ENCODE peak calls at places on chromosomes 5 and 9, in four cellular contexts. One of them, this sample, is unnamed.

GRCh38 chr5:119435436-119436132 is 16.7 kb upstream of the HSD17B4 start:
- DNase-seq in AG04450: peak; percentile 23
- DNase-seq in pancreas: peak; percentile 64
- DNase-seq in Peyer's patch: peak; percentile 60
- DNase-seq in this sample: peak; percentile 36

GRCh38 chr5:156896545-156896944 is 46.5 kb downstream of the PPP1R2B start:
- DNase-seq in Peyer's patch: no peak
- DNase-seq in AG04450: no peak
- DNase-seq in pancreas: no peak
- DNase-seq in this sample: no peak

GRCh38 chr9:4762108-4762888 is 21.3 kb upstream of the AK3 start:
- DNase-seq in pancreas: peak; percentile 80
- DNase-seq in AG04450: peak; percentile 44
- DNase-seq in Peyer's patch: peak; percentile 78
- DNase-seq in this sample: peak; percentile 68

GRCh38 chr9:98851730-98852462 is 44.4 kb downstream of the GALNT12 start:
- DNase-seq in pancreas: no peak
- DNase-seq in Peyer's patch: no peak
- DNase-seq in AG04450: no peak
- DNase-seq in this sample: no peak

GRCh38 chr9:95138474-95138873 is 179.0 kb downstream of the FANCC start:
- DNase-seq in AG04450: no peak
- DNase-seq in pancreas: no peak
- DNase-seq in Peyer's patch: no peak
- DNase-seq in this sample: no peak

GRCh38 chr5:107218457-107219193 is 452.1 kb downstream of the EFNA5 start:
- DNase-seq in AG04450: no peak
- DNase-seq in Peyer's patch: no peak
- DNase-seq in pancreas: no peak
- DNase-seq in this sample: no peak

GRCh38 chr9:13705913-13706312 is 426.4 kb upstream of the MPDZ start:
- DNase-seq in AG04450: no peak
- DNase-seq in Peyer's patch: no peak
- DNase-seq in pancreas: no peak
- DNase-seq in this sample: no peak

GRCh38 chr5:127010362-127010761 is 20.0 kb downstream of the MARCHF3 start:
- DNase-seq in AG04450: no peak
- DNase-seq in Peyer's patch: no peak
- DNase-seq in pancreas: no peak
- DNase-seq in this sample: no peak

GRCh38 chr5:42919600-42919999 is 107.9 kb upstream of the SELENOP start:
- DNase-seq in AG04450: no peak
- DNase-seq in Peyer's patch: no peak
- DNase-seq in pancreas: no peak
- DNase-seq in this sample: no peak

GRCh38 chr9:82882744-82883143 is 180.2 kb downstream of the RASEF start:
- DNase-seq in Peyer's patch: no peak
- DNase-seq in pancreas: no peak
- DNase-seq in AG04450: no peak
- DNase-seq in this sample: no peak

GRCh38 chr9:93008457-93008856 is 50.0 kb upstream of the SUSD3 start:
- DNase-seq in pancreas: no peak
- DNase-seq in Peyer's patch: no peak
- DNase-seq in AG04450: no peak
- DNase-seq in this sample: no peak

GRCh38 chr5:178895615-178896571 is at the start of gene ZFP2:
- DNase-seq in Peyer's patch: peak; percentile 79
- DNase-seq in AG04450: no peak
- DNase-seq in pancreas: peak; percentile 72
- DNase-seq in this sample: peak; percentile 54

GRCh38 chr5:943874-944620 is 51.4 kb downstream of the TRIP13 start:
- DNase-seq in pancreas: no peak
- DNase-seq in AG04450: no peak
- DNase-seq in Peyer's patch: peak; percentile 37
- DNase-seq in this sample: no peak

GRCh38 chr9:113588242-113588810 is 124.8 kb downstream of the RGS3 start:
- DNase-seq in AG04450: no peak
- DNase-seq in Peyer's patch: no peak
- DNase-seq in pancreas: peak; percentile 18
- DNase-seq in this sample: no peak

GRCh38 chr5:15020731-15021130 is 149.2 kb upstream of the ANKH start:
- DNase-seq in pancreas: no peak
- DNase-seq in Peyer's patch: no peak
- DNase-seq in AG04450: no peak
- DNase-seq in this sample: no peak

GRCh38 chr9:119689879-119690278 is 320.6 kb upstream of the BRINP1 start:
- DNase-seq in Peyer's patch: no peak
- DNase-seq in AG04450: no peak
- DNase-seq in pancreas: no peak
- DNase-seq in this sample: no peak

GRCh38 chr9:109182940-109183798 is 16.1 kb upstream of the FRRS1L start:
- DNase-seq in AG04450: no peak
- DNase-seq in pancreas: peak; percentile 61
- DNase-seq in Peyer's patch: no peak
- DNase-seq in this sample: peak; percentile 28

GRCh38 chr5:79561525-79561893 is 47.6 kb upstream of the HOMER1 start:
- DNase-seq in AG04450: no peak
- DNase-seq in Peyer's patch: no peak
- DNase-seq in pancreas: no peak
- DNase-seq in this sample: no peak

GRCh38 chr9:114450181-114450580 is 55.1 kb downstream of the WHRN start:
- DNase-seq in pancreas: no peak
- DNase-seq in Peyer's patch: no peak
- DNase-seq in AG04450: no peak
- DNase-seq in this sample: no peak

GRCh38 chr9:37913480-37914153 is 9.7 kb upstream of the SLC25A51 start:
- DNase-seq in Peyer's patch: peak; percentile 85
- DNase-seq in AG04450: no peak
- DNase-seq in pancreas: peak; percentile 76
- DNase-seq in this sample: peak; percentile 53

GRCh38 chr5:56314536-56314935 is 81.4 kb upstream of the ANKRD55 start:
- DNase-seq in AG04450: no peak
- DNase-seq in Peyer's patch: no peak
- DNase-seq in pancreas: peak; percentile 46
- DNase-seq in this sample: peak; percentile 18

GRCh38 chr9:13295556-13295955 is 16.1 kb upstream of the MPDZ start:
- DNase-seq in AG04450: no peak
- DNase-seq in Peyer's patch: no peak
- DNase-seq in pancreas: no peak
- DNase-seq in this sample: no peak

GRCh38 chr5:163658702-163659567 is 153.5 kb downstream of the MAT2B start:
- DNase-seq in pancreas: no peak
- DNase-seq in AG04450: no peak
- DNase-seq in Peyer's patch: no peak
- DNase-seq in this sample: no peak

GRCh38 chr5:10300246-10300645 is 7.5 kb downstream of the CMBL start:
- DNase-seq in Peyer's patch: no peak
- DNase-seq in pancreas: no peak
- DNase-seq in AG04450: no peak
- DNase-seq in this sample: no peak

GRCh38 chr5:174723979-174724483 is 351 bp upstream of the MSX2 start:
- DNase-seq in Peyer's patch: no peak
- DNase-seq in pancreas: no peak
- DNase-seq in AG04450: no peak
- DNase-seq in this sample: no peak

GRCh38 chr9:16461851-16462250 is 408.6 kb downstream of the BNC2 start:
- DNase-seq in AG04450: no peak
- DNase-seq in pancreas: no peak
- DNase-seq in Peyer's patch: no peak
- DNase-seq in this sample: no peak

GRCh38 chr9:116979461-116979860 is 292.4 kb downstream of the TRIM32 start:
- DNase-seq in pancreas: no peak
- DNase-seq in Peyer's patch: no peak
- DNase-seq in AG04450: no peak
- DNase-seq in this sample: no peak

GRCh38 chr5:10227396-10227795 is 22.3 kb downstream of the ATPSCKMT start:
- DNase-seq in pancreas: no peak
- DNase-seq in Peyer's patch: no peak
- DNase-seq in AG04450: no peak
- DNase-seq in this sample: no peak

GRCh38 chr5:55623789-55624188 is 88.3 kb downstream of the SLC38A9 start:
- DNase-seq in pancreas: no peak
- DNase-seq in AG04450: no peak
- DNase-seq in Peyer's patch: no peak
- DNase-seq in this sample: no peak

GRCh38 chr5:169666365-169666764 is 29.3 kb downstream of the DOCK2 start:
- DNase-seq in Peyer's patch: no peak
- DNase-seq in pancreas: no peak
- DNase-seq in AG04450: no peak
- DNase-seq in this sample: no peak

GRCh38 chr9:119451426-119451825 is 82.2 kb upstream of the BRINP1 start:
- DNase-seq in pancreas: no peak
- DNase-seq in Peyer's patch: no peak
- DNase-seq in AG04450: no peak
- DNase-seq in this sample: no peak

GRCh38 chr9:84694248-84694647 is 24.7 kb downstream of the NTRK2 start:
- DNase-seq in AG04450: no peak
- DNase-seq in Peyer's patch: no peak
- DNase-seq in pancreas: no peak
- DNase-seq in this sample: peak; percentile 29
- H3K4me3 ChIP-seq in AG04450: no peak overlapping the region
- H3K4me3 ChIP-seq in Peyer's patch: no peak overlapping the region
- H3K4me3 ChIP-seq in pancreas: no peak overlapping the region
- H3K4me3 ChIP-seq in this sample: peak overlapping the region; percentile 49

GRCh38 chr5:100797863-100798262 is 105.2 kb downstream of the ST8SIA4 start:
- DNase-seq in Peyer's patch: no peak
- DNase-seq in pancreas: no peak
- DNase-seq in AG04450: no peak
- DNase-seq in this sample: no peak
- TF ChIP-seq CTCF in Peyer's patch: no peak
- TF ChIP-seq CTCF in pancreas: no peak
- TF ChIP-seq CTCF in AG04450: no peak
- TF ChIP-seq CTCF in this sample: no peak

GRCh38 chr9:35944173-35944572 is 13.8 kb downstream of the OR2S2 start:
- DNase-seq in AG04450: no peak
- DNase-seq in pancreas: no peak
- DNase-seq in Peyer's patch: no peak
- DNase-seq in this sample: no peak

GRCh38 chr9:35942286-35942685 is 15.7 kb downstream of the OR2S2 start:
- DNase-seq in Peyer's patch: no peak
- DNase-seq in pancreas: no peak
- DNase-seq in AG04450: no peak
- DNase-seq in this sample: no peak

GRCh38 chr9:35939851-35940250 is 18.1 kb downstream of the OR2S2 start:
- DNase-seq in AG04450: no peak
- DNase-seq in Peyer's patch: no peak
- DNase-seq in pancreas: no peak
- DNase-seq in this sample: no peak

GRCh38 chr9:35938474-35939145 is 19.3 kb downstream of the OR2S2 start:
- DNase-seq in AG04450: no peak
- DNase-seq in Peyer's patch: no peak
- DNase-seq in pancreas: no peak
- DNase-seq in this sample: no peak

GRCh38 chr9:35940474-35941467 is 17.2 kb downstream of the OR2S2 start:
- DNase-seq in Peyer's patch: no peak
- DNase-seq in pancreas: no peak
- DNase-seq in AG04450: no peak
- DNase-seq in this sample: no peak
- H3K27me3 ChIP-seq in Peyer's patch: no peaks in the 10 kb centered on the region
- H3K27me3 ChIP-seq in pancreas: no peaks in the 10 kb centered on the region
- H3K27me3 ChIP-seq in AG04450: no peaks in the 10 kb centered on the region
- H3K27me3 ChIP-seq in this sample: no peaks in the 10 kb centered on the region

DNA sequence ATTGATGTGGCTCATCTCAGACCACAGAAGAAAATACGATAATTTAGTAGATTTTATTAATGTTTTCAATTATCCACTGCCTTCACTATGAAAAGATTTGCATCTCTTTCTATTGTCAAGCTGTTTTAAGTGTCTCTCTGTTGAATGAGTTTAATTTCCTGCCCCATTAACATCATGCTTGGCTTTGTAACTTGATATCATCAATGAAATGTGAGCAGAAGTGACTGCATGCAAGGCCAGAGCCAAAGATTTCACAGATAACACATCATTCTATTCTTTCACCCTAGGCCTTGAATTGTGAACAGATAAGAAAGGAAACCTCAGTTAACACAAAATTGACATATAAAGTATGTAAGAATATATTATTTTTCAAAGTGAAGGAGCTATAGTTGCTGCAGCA is 986.4 kb upstream of the CDH18 start:
- DNase-seq in Peyer's patch: no peak
- DNase-seq in AG04450: no peak
- DNase-seq in pancreas: no peak
- DNase-seq in this sample: no peak
- H3K4me3 ChIP-seq in Peyer's patch: no peak overlapping the region
- H3K4me3 ChIP-seq in AG04450: no peak overlapping the region
- H3K4me3 ChIP-seq in pancreas: no peak overlapping the region
- H3K4me3 ChIP-seq in this sample: no peak overlapping the region

DNA sequence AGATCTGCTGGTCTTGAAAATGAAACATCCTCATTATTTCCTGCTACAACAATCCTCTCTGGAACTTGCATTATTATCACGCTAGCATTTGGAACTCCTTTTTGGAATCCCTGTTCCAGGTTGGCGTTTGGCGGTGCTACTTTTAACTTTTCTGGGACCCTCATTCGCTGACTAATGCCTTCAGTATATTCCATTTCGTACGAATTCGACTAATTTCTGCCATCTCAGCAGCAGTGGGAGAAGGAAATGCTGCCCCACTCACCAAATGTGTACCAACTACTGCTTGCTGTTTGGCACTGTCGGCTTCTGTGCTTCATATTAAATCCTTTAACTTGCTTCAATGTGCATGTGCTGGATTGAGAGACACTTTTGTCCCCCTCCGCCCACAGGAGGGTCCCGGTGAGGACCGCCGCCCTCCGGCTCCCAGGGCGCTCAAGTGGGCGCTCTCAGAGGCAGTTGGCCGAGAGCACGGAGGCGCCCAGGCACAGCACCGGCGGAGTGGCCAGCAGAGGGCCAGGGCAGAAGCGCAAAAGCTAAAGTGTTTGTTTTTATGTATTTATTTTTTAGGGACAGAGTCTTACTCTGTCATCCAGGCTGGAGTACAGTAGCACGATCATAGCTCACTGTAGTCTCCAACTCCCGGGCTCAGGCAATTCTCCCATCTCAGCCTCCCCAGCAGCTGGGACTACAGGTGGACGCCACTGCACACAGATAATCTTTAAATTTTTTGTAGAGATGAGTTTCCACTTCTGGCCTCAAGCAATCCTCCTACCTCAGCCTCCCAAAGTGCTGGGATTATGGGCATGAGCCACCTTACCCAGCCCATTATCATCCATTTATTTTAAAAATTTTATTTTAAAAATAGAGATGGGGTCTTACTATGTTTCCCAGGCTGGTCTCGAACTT is 11.9 kb downstream of the PDE6A start:
- DNase-seq in pancreas: no peak
- DNase-seq in Peyer's patch: no peak
- DNase-seq in AG04450: no peak
- DNase-seq in this sample: no peak
- TF ChIP-seq CTCF in pancreas: no peak
- TF ChIP-seq CTCF in Peyer's patch: no peak
- TF ChIP-seq CTCF in AG04450: peak; percentile 45
- TF ChIP-seq CTCF in this sample: no peak

GRCh38 chr5:159088371-159088770 is 11.3 kb downstream of the EBF1 start:
- DNase-seq in Peyer's patch: no peak
- DNase-seq in pancreas: no peak
- DNase-seq in AG04450: no peak
- DNase-seq in this sample: no peak
- H3K27me3 ChIP-seq in Peyer's patch: no peaks in the 10 kb centered on the region
- H3K27me3 ChIP-seq in pancreas: no peaks in the 10 kb centered on the region
- H3K27me3 ChIP-seq in AG04450: no peaks in the 10 kb centered on the region
- H3K27me3 ChIP-seq in this sample: no peaks in the 10 kb centered on the region

GRCh38 chr5:132775439-132776076 is 1.5 kb downstream of the SEPTIN8 start:
- DNase-seq in Peyer's patch: no peak
- DNase-seq in pancreas: no peak
- DNase-seq in AG04450: no peak
- DNase-seq in this sample: no peak
- H3K4me3 ChIP-seq in Peyer's patch: peak overlapping the region; percentile 81
- H3K4me3 ChIP-seq in pancreas: no peak overlapping the region
- H3K4me3 ChIP-seq in AG04450: peak overlapping the region; percentile 79
- H3K4me3 ChIP-seq in this sample: no peak overlapping the region